ENCODE peak calls at places on chromosomes 13 and 19, in seven cellular contexts. Y, F, D, S, Z, E and T are unnamed samples.

GRCh38 chr13:112783946-112784500 is 94.2 kb downstream of the ATP11A start:
- DNase-seq in Z (peak; percentile 65), E (no peak), Y (peak; percentile 49), S (no peak), F (no peak), D (no peak), T (peak; percentile 26)

GRCh38 chr13:37058801-37059135 is 720 bp downstream of the SUPT20H start:
- DNase-seq in S (no peak), Z (no peak), F (no peak), Y (no peak), E (no peak), D (no peak), T (peak; percentile 27)

GRCh38 chr19:8641908-8642547 is 11.6 kb downstream of the NFILZ start:
- DNase-seq in E (no peak), S (peak; percentile 66), Z (peak; percentile 67), F (peak; percentile 65), Y (no peak), D (no peak), T (no peak)

GRCh38 chr19:50206191-50206590 is 2.8 kb downstream of the MYH14 start:
- DNase-seq in Z (no peak), S (no peak), Y (no peak), D (no peak), E (no peak), F (no peak), T (no peak)

GRCh38 chr19:14560776-14561108 is 11.1 kb downstream of the NDUFB7 start:
- DNase-seq in Z (no peak), Y (no peak), D (no peak), F (no peak), E (no peak), S (no peak), T (no peak)

GRCh38 chr13:90448466-90449037 is 898.9 kb upstream of the MIR17HG start:
- DNase-seq in Z (no peak), S (no peak), Y (no peak), F (no peak), D (no peak), E (no peak), T (no peak)

GRCh38 chr19:6236310-6237291 is 43.2 kb downstream of the MLLT1 start:
- DNase-seq in D (no peak), F (no peak), S (no peak), E (no peak), Y (no peak), Z (no peak), T (no peak)

GRCh38 chr13:26707122-26708006 is 53.2 kb downstream of the GPR12 start:
- DNase-seq in F (peak; percentile 58), Y (no peak), S (peak; percentile 56), D (peak; percentile 48), E (peak; percentile 42), Z (peak; percentile 82), T (peak; percentile 78)

GRCh38 chr19:13079542-13079986 is 23.1 kb downstream of the LYL1 start:
- DNase-seq in D (no peak), F (peak; percentile 50), E (no peak), S (no peak), Y (no peak), Z (no peak), T (no peak)

GRCh38 chr13:39712626-39713025 is 57.2 kb downstream of the COG6 start:
- DNase-seq in D (no peak), Y (no peak), F (no peak), Z (no peak), E (peak; percentile 2), S (no peak), T (no peak)

GRCh38 chr19:37095859-37096258 is 17.6 kb downstream of the ZNF420 start:
- DNase-seq in D (no peak), Z (no peak), F (no peak), E (no peak), S (peak; percentile 8), Y (no peak), T (no peak)

GRCh38 chr13:33265133-33265532 is 20.4 kb downstream of the STARD13 start:
- DNase-seq in Z (no peak), E (no peak), Y (no peak), D (no peak), F (no peak), S (no peak), T (no peak)

DNA sequence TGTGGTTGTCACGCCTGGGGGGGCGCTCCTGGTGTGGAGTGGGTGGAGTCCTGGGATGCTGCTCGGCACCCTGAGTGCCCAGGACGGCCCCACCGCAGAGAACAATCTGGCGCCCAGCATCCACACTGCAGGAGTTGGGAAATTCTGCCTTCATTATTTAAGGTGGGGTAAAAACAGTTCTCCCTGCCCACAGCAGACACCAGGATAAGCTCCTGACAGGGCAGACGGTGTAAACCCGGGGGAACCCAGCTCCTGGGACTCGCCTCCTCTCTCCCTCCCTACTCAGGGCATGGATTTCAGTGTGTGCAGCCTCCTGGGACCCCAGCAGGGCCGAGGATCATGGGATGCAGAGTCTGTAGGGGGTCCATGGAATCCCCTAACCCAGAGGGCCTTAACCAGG is 7.7 kb upstream of the WDR18 start:
- DNase-seq in D (no peak), Y (no peak), Z (no peak), S (no peak), E (peak; percentile 73), F (no peak), T (no peak)
- H3K79me1 ChIP-seq in D (peaks cover 1% of the 10 kb centered on the region), Y (no peaks in the 10 kb centered on the region), Z (no peaks in the 10 kb centered on the region), S (peaks cover 20% of the 10 kb centered on the region), E (peaks cover 16% of the 10 kb centered on the region), F (peaks cover 7% of the 10 kb centered on the region), T (no peaks in the 10 kb centered on the region)

GRCh38 chr13:101569807-101570206 is 117.3 kb downstream of the ITGBL1 start:
- DNase-seq in D (no peak), Z (no peak), S (no peak), Y (no peak), E (no peak), F (no peak), T (no peak)

GRCh38 chr13:101570410-101570809 is 117.9 kb downstream of the ITGBL1 start:
- DNase-seq in Y (no peak), F (peak; percentile 23), Z (no peak), S (no peak), E (no peak), D (no peak), T (no peak)

GRCh38 chr13:101572456-101572855 is 120.0 kb downstream of the ITGBL1 start:
- DNase-seq in Y (no peak), S (no peak), F (peak; percentile 19), Z (no peak), D (no peak), E (no peak), T (no peak)

GRCh38 chr13:101565327-101565726 is 112.9 kb downstream of the ITGBL1 start:
- DNase-seq in S (no peak), F (no peak), Z (no peak), Y (no peak), E (no peak), D (no peak), T (no peak)

DNA sequence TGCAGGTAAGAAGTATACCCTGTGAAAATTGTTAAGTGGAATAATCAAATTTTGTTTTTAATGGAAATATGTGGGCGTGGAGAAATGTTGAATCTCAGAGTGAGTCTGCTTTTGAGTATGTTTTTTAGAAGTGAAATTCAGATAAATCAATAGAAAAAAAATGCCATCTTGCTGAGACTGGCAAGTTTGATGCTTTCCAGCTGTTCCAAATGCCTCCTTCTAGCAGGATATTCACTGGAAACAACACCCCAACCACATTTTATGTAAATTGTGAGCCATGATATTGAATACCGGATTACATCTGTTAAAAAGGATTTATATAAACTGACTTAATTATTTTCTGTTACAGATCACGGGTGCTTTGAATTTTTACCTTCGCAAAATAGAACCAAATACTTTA is 115.4 kb downstream of the ITGBL1 start:
- DNase-seq in F (no peak), S (no peak), E (no peak), Y (no peak), D (no peak), Z (no peak), T (no peak)
- H3K79me1 ChIP-seq in F (no peaks in the 10 kb centered on the region), S (no peaks in the 10 kb centered on the region), E (no peaks in the 10 kb centered on the region), Y (no peaks in the 10 kb centered on the region), D (no peaks in the 10 kb centered on the region), Z (no peaks in the 10 kb centered on the region), T (no peaks in the 10 kb centered on the region)

GRCh38 chr13:113929628-113930615 is 44.0 kb downstream of the C13orf46 start:
- DNase-seq in S (no peak), Y (no peak), E (no peak), D (no peak), F (no peak), Z (no peak), T (peak; percentile 39)

GRCh38 chr13:113932060-113932459 is 41.8 kb downstream of the C13orf46 start:
- DNase-seq in F (no peak), Z (no peak), D (no peak), S (no peak), E (no peak), Y (no peak), T (no peak)

GRCh38 chr13:113933901-113934300 is 40.0 kb downstream of the C13orf46 start:
- DNase-seq in D (no peak), S (no peak), E (no peak), F (no peak), Y (no peak), Z (no peak), T (no peak)

GRCh38 chr13:113928701-113929627 is 44.9 kb downstream of the C13orf46 start:
- DNase-seq in S (peak; percentile 62), F (peak; percentile 69), Z (no peak), E (no peak), Y (no peak), D (no peak), T (peak; percentile 22)

GRCh38 chr13:113930711-113931637 is 42.9 kb downstream of the C13orf46 start:
- DNase-seq in S (no peak), Y (no peak), D (no peak), E (no peak), Z (no peak), F (no peak), T (peak; percentile 21)
- H3K79me1 ChIP-seq in S (peaks cover 2% of the 10 kb centered on the region), Y (no peaks in the 10 kb centered on the region), D (peaks cover 2% of the 10 kb centered on the region), E (peaks cover 14% of the 10 kb centered on the region), Z (no peaks in the 10 kb centered on the region), F (peaks cover 59% of the 10 kb centered on the region), T (no peaks in the 10 kb centered on the region)

DNA sequence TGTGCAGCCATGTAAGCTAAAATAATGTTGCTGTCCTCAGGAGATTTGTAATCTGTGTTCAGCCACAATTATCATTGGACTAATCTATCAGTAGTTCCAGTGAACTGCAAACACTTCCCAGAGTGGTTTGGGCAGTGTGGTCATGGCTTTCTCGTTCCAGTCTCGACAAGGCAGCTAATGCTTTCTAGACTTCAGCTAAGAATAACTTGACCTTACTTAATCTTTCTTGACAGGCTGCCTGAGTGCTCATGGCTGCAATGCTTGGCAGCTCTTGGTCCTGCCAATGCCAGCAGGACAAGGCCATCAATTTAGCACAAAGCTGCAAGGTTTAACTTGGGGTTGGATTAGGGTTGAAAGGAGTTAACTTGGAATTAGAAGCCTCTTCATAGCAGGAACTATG is 32.8 kb downstream of the ATP12A start:
- DNase-seq in D (no peak), F (no peak), S (no peak), E (no peak), Z (no peak), Y (no peak), T (no peak)
- H3K79me1 ChIP-seq in D (no peaks in the 10 kb centered on the region), F (no peaks in the 10 kb centered on the region), S (no peaks in the 10 kb centered on the region), E (no peaks in the 10 kb centered on the region), Z (no peaks in the 10 kb centered on the region), Y (no peaks in the 10 kb centered on the region), T (no peaks in the 10 kb centered on the region)

DNA sequence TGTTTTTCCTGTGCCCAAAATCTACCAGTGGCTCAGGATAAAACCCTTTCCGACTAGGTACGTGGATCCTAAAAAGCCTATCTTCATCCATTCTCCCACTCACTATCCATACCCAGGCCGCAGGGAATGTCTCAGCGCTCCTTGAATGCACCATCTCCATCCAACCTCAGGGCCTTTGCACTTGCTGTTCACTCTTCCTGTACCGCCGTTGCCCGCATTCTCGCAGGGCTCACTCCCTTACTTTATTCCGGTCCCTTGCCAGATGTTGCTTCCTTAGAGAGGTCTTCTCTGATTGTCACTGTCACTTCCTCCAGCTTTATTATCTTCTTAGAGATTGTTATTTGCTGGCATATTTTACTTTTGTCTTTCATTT is 93.3 kb upstream of the ZNF536 start:
- DNase-seq in S (no peak), E (no peak), D (no peak), Y (no peak), F (no peak), Z (no peak), T (no peak)
- H3K79me1 ChIP-seq in S (no peaks in the 10 kb centered on the region), E (no peaks in the 10 kb centered on the region), D (no peaks in the 10 kb centered on the region), Y (no peaks in the 10 kb centered on the region), F (no peaks in the 10 kb centered on the region), Z (no peaks in the 10 kb centered on the region), T (no peaks in the 10 kb centered on the region)